ENCODE peak calls at places on chromosome 7, in six cellular contexts. One of them, this sample, is unnamed.

GRCh38 chr7:27424231-27424630 is 181.6 kb downstream of the EVX1 start:
- DNase-seq in H1: no peak
- DNase-seq in IMR-90: no peak
- DNase-seq in uterus: no peak
- DNase-seq in tibial nerve: no peak
- DNase-seq in spleen: no peak
- DNase-seq in this sample: no peak

GRCh38 chr7:149369497-149369896 is 91.4 kb downstream of the ZNF777 start:
- DNase-seq in IMR-90: no peak
- DNase-seq in tibial nerve: no peak
- DNase-seq in spleen: no peak
- DNase-seq in H1: no peak
- DNase-seq in uterus: no peak
- DNase-seq in this sample: no peak

GRCh38 chr7:40583653-40584424 is 449.0 kb downstream of the SUGCT start:
- DNase-seq in IMR-90: no peak
- DNase-seq in spleen: no peak
- DNase-seq in tibial nerve: peak
- DNase-seq in H1: no peak
- DNase-seq in uterus: no peak
- DNase-seq in this sample: no peak

GRCh38 chr7:68152205-68152604 is 1155.6 kb downstream of the TYW1 start:
- DNase-seq in uterus: no peak
- DNase-seq in tibial nerve: no peak
- DNase-seq in H1: no peak
- DNase-seq in IMR-90: no peak
- DNase-seq in spleen: no peak
- DNase-seq in this sample: no peak

GRCh38 chr7:156639426-156640256 is 933 bp upstream of the RNF32 start:
- DNase-seq in tibial nerve: no peak
- DNase-seq in IMR-90: no peak
- DNase-seq in uterus: no peak
- DNase-seq in spleen: no peak
- DNase-seq in H1: no peak
- DNase-seq in this sample: no peak

GRCh38 chr7:154862153-154862791 is 140.7 kb downstream of the PAXIP1 start:
- DNase-seq in IMR-90: no peak
- DNase-seq in spleen: no peak
- DNase-seq in tibial nerve: no peak
- DNase-seq in uterus: no peak
- DNase-seq in H1: no peak
- DNase-seq in this sample: peak

GRCh38 chr7:8176370-8177081 is 85.4 kb downstream of the ICA1 start:
- DNase-seq in H1: no peak
- DNase-seq in uterus: no peak
- DNase-seq in IMR-90: no peak
- DNase-seq in tibial nerve: no peak
- DNase-seq in spleen: peak
- DNase-seq in this sample: no peak

GRCh38 chr7:107002804-107003137 is 41.7 kb upstream of the PRKAR2B start:
- DNase-seq in spleen: no peak
- DNase-seq in IMR-90: no peak
- DNase-seq in tibial nerve: no peak
- DNase-seq in H1: no peak
- DNase-seq in uterus: no peak
- DNase-seq in this sample: no peak

GRCh38 chr7:156379242-156380070 is 261.1 kb upstream of the RNF32 start:
- DNase-seq in H1: no peak
- DNase-seq in spleen: no peak
- DNase-seq in uterus: no peak
- DNase-seq in IMR-90: no peak
- DNase-seq in tibial nerve: no peak
- DNase-seq in this sample: no peak

GRCh38 chr7:155597753-155598140 is 46.7 kb upstream of the RBM33 start:
- DNase-seq in spleen: no peak
- DNase-seq in uterus: no peak
- DNase-seq in tibial nerve: no peak
- DNase-seq in H1: no peak
- DNase-seq in IMR-90: no peak
- DNase-seq in this sample: no peak

GRCh38 chr7:149404830-149405229 is 56.0 kb downstream of the ZNF777 start:
- DNase-seq in spleen: no peak
- DNase-seq in IMR-90: no peak
- DNase-seq in uterus: no peak
- DNase-seq in tibial nerve: no peak
- DNase-seq in H1: no peak
- DNase-seq in this sample: no peak

GRCh38 chr7:132404261-132404660 is 172.0 kb downstream of the PLXNA4 start:
- DNase-seq in uterus: no peak
- DNase-seq in IMR-90: no peak
- DNase-seq in H1: no peak
- DNase-seq in spleen: peak
- DNase-seq in tibial nerve: no peak
- DNase-seq in this sample: no peak

GRCh38 chr7:80499350-80499955 is 12.4 kb downstream of the GNAT3 start:
- DNase-seq in IMR-90: peak
- DNase-seq in H1: no peak
- DNase-seq in spleen: no peak
- DNase-seq in uterus: peak
- DNase-seq in tibial nerve: peak
- DNase-seq in this sample: peak

GRCh38 chr7:68088894-68089293 is 1092.3 kb downstream of the TYW1 start:
- DNase-seq in tibial nerve: no peak
- DNase-seq in IMR-90: no peak
- DNase-seq in spleen: no peak
- DNase-seq in H1: no peak
- DNase-seq in uterus: no peak
- DNase-seq in this sample: no peak

GRCh38 chr7:19294629-19295028 is 149.4 kb upstream of the FERD3L start:
- DNase-seq in spleen: no peak
- DNase-seq in IMR-90: peak
- DNase-seq in H1: no peak
- DNase-seq in uterus: no peak
- DNase-seq in tibial nerve: no peak
- DNase-seq in this sample: no peak

GRCh38 chr7:23808421-23808820 is 98.4 kb downstream of the STK31 start:
- DNase-seq in uterus: no peak
- DNase-seq in tibial nerve: no peak
- DNase-seq in IMR-90: no peak
- DNase-seq in spleen: no peak
- DNase-seq in H1: no peak
- DNase-seq in this sample: no peak

GRCh38 chr7:82109288-82109687 is 334.3 kb downstream of the CACNA2D1 start:
- DNase-seq in uterus: no peak
- DNase-seq in IMR-90: peak
- DNase-seq in H1: no peak
- DNase-seq in spleen: no peak
- DNase-seq in tibial nerve: no peak
- DNase-seq in this sample: no peak

GRCh38 chr7:27662490-27663205 is at the start of gene HIBADH:
- DNase-seq in spleen: peak
- DNase-seq in IMR-90: peak
- DNase-seq in uterus: peak
- DNase-seq in tibial nerve: peak
- DNase-seq in H1: peak
- DNase-seq in this sample: peak

GRCh38 chr7:48899932-48900331 is 24.4 kb upstream of the CDC14C start:
- DNase-seq in H1: no peak
- DNase-seq in uterus: no peak
- DNase-seq in spleen: no peak
- DNase-seq in tibial nerve: no peak
- DNase-seq in IMR-90: no peak
- DNase-seq in this sample: no peak

GRCh38 chr7:28953628-28954027 is 4.5 kb downstream of the TRIL start:
- DNase-seq in IMR-90: peak
- DNase-seq in H1: no peak
- DNase-seq in tibial nerve: no peak
- DNase-seq in uterus: no peak
- DNase-seq in spleen: no peak
- DNase-seq in this sample: no peak

GRCh38 chr7:98760201-98760651 is 109.6 kb downstream of the TMEM130 start:
- DNase-seq in H1: no peak
- DNase-seq in spleen: no peak
- DNase-seq in IMR-90: no peak
- DNase-seq in uterus: no peak
- DNase-seq in tibial nerve: no peak
- DNase-seq in this sample: no peak

GRCh38 chr7:111113263-111114017 is 22.5 kb downstream of the LRRN3 start:
- DNase-seq in uterus: no peak
- DNase-seq in tibial nerve: no peak
- DNase-seq in spleen: no peak
- DNase-seq in IMR-90: peak
- DNase-seq in H1: no peak
- DNase-seq in this sample: no peak

GRCh38 chr7:14233026-14233897 is 243.8 kb upstream of the ETV1 start:
- DNase-seq in spleen: no peak
- DNase-seq in uterus: no peak
- DNase-seq in H1: no peak
- DNase-seq in tibial nerve: no peak
- DNase-seq in IMR-90: peak
- DNase-seq in this sample: no peak

GRCh38 chr7:111878788-111879187 is 316.5 kb upstream of the IMMP2L start:
- DNase-seq in tibial nerve: no peak
- DNase-seq in spleen: no peak
- DNase-seq in IMR-90: no peak
- DNase-seq in uterus: no peak
- DNase-seq in H1: no peak
- DNase-seq in this sample: no peak

GRCh38 chr7:100090527-100091410 is 2.0 kb downstream of the COPS6 start:
- DNase-seq in IMR-90: no peak
- DNase-seq in H1: no peak
- DNase-seq in spleen: no peak
- DNase-seq in tibial nerve: no peak
- DNase-seq in uterus: no peak
- DNase-seq in this sample: no peak

GRCh38 chr7:74672343-74672915 is 14.9 kb downstream of the GTF2I start:
- DNase-seq in tibial nerve: no peak
- DNase-seq in H1: no peak
- DNase-seq in spleen: no peak
- DNase-seq in uterus: no peak
- DNase-seq in IMR-90: no peak
- DNase-seq in this sample: no peak

GRCh38 chr7:134910968-134911367 is 75.3 kb upstream of the AGBL3 start:
- DNase-seq in uterus: no peak
- DNase-seq in IMR-90: no peak
- DNase-seq in spleen: no peak
- DNase-seq in tibial nerve: no peak
- DNase-seq in H1: no peak
- DNase-seq in this sample: no peak

GRCh38 chr7:521221-522070 is 1.8 kb upstream of the PDGFA start:
- DNase-seq in uterus: peak
- DNase-seq in tibial nerve: no peak
- DNase-seq in IMR-90: peak
- DNase-seq in spleen: no peak
- DNase-seq in H1: peak
- DNase-seq in this sample: peak
- TF ChIP-seq POLR2A in uterus: no peak
- TF ChIP-seq POLR2A in tibial nerve: no peak
- TF ChIP-seq POLR2A in IMR-90: no peak
- TF ChIP-seq POLR2A in spleen: no peak
- TF ChIP-seq POLR2A in H1: no peak
- TF ChIP-seq POLR2A in this sample: no peak

DNA sequence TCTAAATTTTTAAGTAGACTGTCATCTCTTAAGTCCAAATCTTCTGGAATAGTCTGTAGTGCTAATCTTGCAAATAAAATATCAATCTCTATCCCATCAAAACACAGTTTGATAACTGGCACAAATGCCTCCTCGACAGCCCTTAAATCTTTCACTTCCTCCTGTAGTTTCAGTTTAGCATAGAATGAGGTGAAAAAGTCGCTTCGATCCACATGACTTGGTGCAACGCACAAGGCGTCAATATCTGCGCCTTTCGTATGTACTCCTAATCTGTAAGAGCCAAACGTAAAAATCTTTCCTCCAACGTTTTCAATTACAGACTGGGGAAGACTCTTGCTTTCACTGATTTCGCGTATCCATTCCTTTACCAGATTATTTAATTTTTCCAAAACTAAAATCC is 603 bp downstream of the PAPOLB start:
- DNase-seq in IMR-90: no peak
- DNase-seq in tibial nerve: no peak
- DNase-seq in H1: no peak
- DNase-seq in spleen: no peak
- DNase-seq in uterus: no peak
- DNase-seq in this sample: no peak
- H3K4me3 ChIP-seq in IMR-90: no peak
- H3K4me3 ChIP-seq in tibial nerve: peak
- H3K4me3 ChIP-seq in H1: no peak
- H3K4me3 ChIP-seq in spleen: no peak
- H3K4me3 ChIP-seq in uterus: no peak
- H3K4me3 ChIP-seq in this sample: no peak

DNA sequence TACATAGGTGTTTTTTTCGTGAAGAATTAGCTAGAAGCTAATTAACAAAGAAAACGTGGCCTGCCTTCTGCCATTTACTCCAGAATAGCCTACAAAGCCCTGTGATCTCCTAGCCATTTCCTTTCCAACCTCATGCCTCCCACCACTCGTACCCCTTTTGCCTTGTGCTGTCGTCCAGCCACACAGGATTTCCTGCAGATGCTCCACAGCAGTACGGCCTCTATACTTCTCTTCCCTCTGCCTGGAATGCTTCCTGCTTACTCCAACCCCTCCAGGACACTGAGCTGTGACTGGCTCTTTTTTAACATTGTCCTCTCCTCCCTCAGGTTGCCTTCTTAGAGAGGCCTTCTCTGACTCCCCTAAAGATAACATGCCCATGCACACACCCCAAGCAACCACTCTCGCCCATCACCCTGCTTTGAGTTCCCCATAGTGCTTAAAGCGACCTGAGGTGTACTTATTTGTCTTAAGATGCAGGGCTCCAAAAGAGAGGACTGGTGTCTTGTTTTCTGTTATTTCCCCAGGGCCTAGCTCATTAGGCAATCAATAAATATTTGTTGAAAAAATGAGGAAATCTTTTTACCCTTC is 32.7 kb downstream of the STK17A start:
- DNase-seq in IMR-90: no peak
- DNase-seq in H1: no peak
- DNase-seq in uterus: no peak
- DNase-seq in spleen: no peak
- DNase-seq in tibial nerve: no peak
- DNase-seq in this sample: no peak
- TF ChIP-seq POLR2A in IMR-90: no peak
- TF ChIP-seq POLR2A in H1: no peak
- TF ChIP-seq POLR2A in uterus: no peak
- TF ChIP-seq POLR2A in spleen: no peak
- TF ChIP-seq POLR2A in tibial nerve: no peak
- TF ChIP-seq POLR2A in this sample: no peak

DNA sequence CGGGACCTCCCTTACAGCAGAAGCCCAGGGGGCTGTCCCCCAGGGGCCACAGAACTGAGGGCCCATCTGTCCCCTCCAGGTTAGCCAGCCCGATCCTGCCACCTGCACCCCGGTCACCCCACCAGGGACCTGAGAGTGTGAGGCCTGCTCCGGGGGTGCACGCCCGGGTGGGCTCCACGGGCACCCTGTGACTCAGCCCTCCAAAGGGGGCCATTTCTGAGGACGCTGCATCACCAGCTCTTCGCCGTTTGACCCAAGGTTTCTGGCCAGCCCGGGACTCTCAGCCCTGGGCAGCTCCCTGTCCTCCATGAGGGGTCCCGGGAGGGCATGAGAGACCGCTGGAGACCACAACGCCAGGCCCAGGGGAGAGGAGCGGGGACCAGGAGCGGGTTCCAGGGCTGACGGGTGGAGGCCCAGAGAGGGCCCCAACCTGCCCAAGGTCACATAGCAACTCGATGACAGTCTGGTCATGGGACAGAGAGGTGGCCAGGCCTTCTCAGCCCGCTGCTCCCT is 79.3 kb downstream of the ELFN1 start:
- DNase-seq in uterus: no peak
- DNase-seq in H1: no peak
- DNase-seq in tibial nerve: no peak
- DNase-seq in spleen: no peak
- DNase-seq in IMR-90: no peak
- DNase-seq in this sample: no peak
- H3K4me3 ChIP-seq in uterus: no peak
- H3K4me3 ChIP-seq in H1: no peak
- H3K4me3 ChIP-seq in tibial nerve: no peak
- H3K4me3 ChIP-seq in spleen: no peak
- H3K4me3 ChIP-seq in IMR-90: no peak
- H3K4me3 ChIP-seq in this sample: no peak